ENCODE peak calls at places on chromosomes 4 and X, in eight cellular contexts. One of them, this sample, is unnamed. For H3K36me3, the result is how much of the 10 kb centered on the place peaks cover.

GRCh38 chr4:172809998-172810397 is 358.6 kb upstream of the GALNT7 start:
- DNase-seq in small intestine: no peak
- DNase-seq in astrocyte: no peak
- DNase-seq in tibial artery: no peak
- DNase-seq in neural progenitor cell: no peak
- DNase-seq in stomach: no peak
- DNase-seq in colonic mucosa: no peak
- DNase-seq in heart left ventricle: no peak
- DNase-seq in this sample: no peak

GRCh38 chr4:163748474-163748873 is 254.0 kb downstream of the TMA16 start:
- DNase-seq in small intestine: no peak
- DNase-seq in astrocyte: no peak
- DNase-seq in tibial artery: no peak
- DNase-seq in neural progenitor cell: no peak
- DNase-seq in stomach: no peak
- DNase-seq in colonic mucosa: no peak
- DNase-seq in heart left ventricle: no peak
- DNase-seq in this sample: no peak

GRCh38 chrX:350534-351321 is 32.1 kb upstream of the GTPBP6 start:
- DNase-seq in small intestine: no peak
- DNase-seq in astrocyte: no peak
- DNase-seq in tibial artery: no peak
- DNase-seq in neural progenitor cell: no peak
- DNase-seq in stomach: no peak
- DNase-seq in colonic mucosa: no peak
- DNase-seq in heart left ventricle: peak
- DNase-seq in this sample: no peak

GRCh38 chr4:36039031-36039430 is 205.3 kb downstream of the ARAP2 start:
- DNase-seq in small intestine: no peak
- DNase-seq in astrocyte: no peak
- DNase-seq in tibial artery: no peak
- DNase-seq in neural progenitor cell: no peak
- DNase-seq in stomach: no peak
- DNase-seq in colonic mucosa: peak
- DNase-seq in heart left ventricle: no peak
- DNase-seq in this sample: no peak

GRCh38 chrX:46029777-46030176 is 515.4 kb downstream of the ZNF674 start:
- DNase-seq in small intestine: peak
- DNase-seq in astrocyte: no peak
- DNase-seq in tibial artery: no peak
- DNase-seq in neural progenitor cell: no peak
- DNase-seq in stomach: no peak
- DNase-seq in colonic mucosa: no peak
- DNase-seq in heart left ventricle: no peak
- DNase-seq in this sample: no peak

GRCh38 chr4:90215286-90215685 is 88.1 kb downstream of the CCSER1 start:
- DNase-seq in small intestine: peak
- DNase-seq in astrocyte: no peak
- DNase-seq in tibial artery: no peak
- DNase-seq in neural progenitor cell: no peak
- DNase-seq in stomach: no peak
- DNase-seq in colonic mucosa: no peak
- DNase-seq in heart left ventricle: no peak
- DNase-seq in this sample: no peak

GRCh38 chrX:41759817-41760216 is 35.8 kb downstream of the GPR82 start:
- DNase-seq in small intestine: peak
- DNase-seq in astrocyte: no peak
- DNase-seq in tibial artery: no peak
- DNase-seq in neural progenitor cell: peak
- DNase-seq in stomach: no peak
- DNase-seq in colonic mucosa: no peak
- DNase-seq in heart left ventricle: no peak
- DNase-seq in this sample: no peak

GRCh38 chr4:165481458-165481857 is 102.7 kb downstream of the CPE start:
- DNase-seq in small intestine: no peak
- DNase-seq in astrocyte: peak
- DNase-seq in tibial artery: no peak
- DNase-seq in neural progenitor cell: no peak
- DNase-seq in stomach: no peak
- DNase-seq in colonic mucosa: no peak
- DNase-seq in heart left ventricle: no peak
- DNase-seq in this sample: no peak

DNA sequence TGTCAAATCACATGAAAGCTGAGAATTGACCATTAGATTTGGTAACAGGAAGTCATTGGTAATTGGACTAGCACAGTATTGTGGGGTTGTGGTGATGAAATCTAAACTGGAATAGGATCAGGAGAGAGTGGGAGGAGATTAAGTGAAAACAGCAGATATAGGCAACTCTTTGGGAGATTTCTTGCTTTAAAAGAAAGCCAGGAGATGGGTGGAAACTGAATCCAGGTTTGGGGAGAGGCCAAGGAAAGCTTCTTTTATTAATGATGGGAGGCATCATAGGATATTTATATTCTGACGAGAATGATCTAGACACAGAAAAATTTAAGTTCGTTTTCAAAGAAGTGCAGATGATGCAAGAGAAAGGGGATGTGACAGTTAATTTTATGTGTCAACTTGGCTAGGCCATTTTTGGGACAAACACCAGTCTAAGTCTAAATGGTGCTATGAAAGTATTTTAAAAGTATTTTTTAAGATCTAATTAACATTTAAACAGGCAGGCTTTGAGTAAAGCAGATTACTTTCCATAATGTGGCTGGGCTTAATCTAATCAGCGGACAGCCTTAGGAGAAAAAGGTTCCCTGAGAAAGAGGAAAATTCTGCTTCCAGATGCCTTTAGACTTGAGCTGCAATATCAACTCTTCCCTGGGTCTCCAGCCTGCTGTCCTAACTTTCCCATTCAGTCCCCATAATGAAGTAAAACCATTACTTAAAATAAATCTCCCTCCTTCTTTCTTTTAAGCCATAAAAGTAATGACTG is 24.7 kb downstream of the SEC24D start:
- DNase-seq in small intestine: no peak
- DNase-seq in astrocyte: peak
- DNase-seq in tibial artery: no peak
- DNase-seq in neural progenitor cell: no peak
- DNase-seq in stomach: no peak
- DNase-seq in colonic mucosa: no peak
- DNase-seq in heart left ventricle: no peak
- DNase-seq in this sample: no peak
- H3K36me3 ChIP-seq in small intestine: under half
- H3K36me3 ChIP-seq in astrocyte: half or more
- H3K36me3 ChIP-seq in tibial artery: half or more
- H3K36me3 ChIP-seq in neural progenitor cell: under half
- H3K36me3 ChIP-seq in stomach: half or more
- H3K36me3 ChIP-seq in colonic mucosa: under half
- H3K36me3 ChIP-seq in heart left ventricle: half or more
- H3K36me3 ChIP-seq in this sample: under half

GRCh38 chrX:54481751-54482150 is 14.3 kb downstream of the FGD1 start:
- DNase-seq in small intestine: no peak
- DNase-seq in astrocyte: no peak
- DNase-seq in tibial artery: no peak
- DNase-seq in neural progenitor cell: no peak
- DNase-seq in stomach: no peak
- DNase-seq in colonic mucosa: no peak
- DNase-seq in heart left ventricle: no peak
- DNase-seq in this sample: no peak
- H3K27ac ChIP-seq in small intestine: no peak
- H3K27ac ChIP-seq in astrocyte: no peak
- H3K27ac ChIP-seq in tibial artery: peak
- H3K27ac ChIP-seq in neural progenitor cell: no peak
- H3K27ac ChIP-seq in stomach: no peak
- H3K27ac ChIP-seq in colonic mucosa: no peak
- H3K27ac ChIP-seq in heart left ventricle: no peak
- H3K27ac ChIP-seq in this sample: no peak

DNA sequence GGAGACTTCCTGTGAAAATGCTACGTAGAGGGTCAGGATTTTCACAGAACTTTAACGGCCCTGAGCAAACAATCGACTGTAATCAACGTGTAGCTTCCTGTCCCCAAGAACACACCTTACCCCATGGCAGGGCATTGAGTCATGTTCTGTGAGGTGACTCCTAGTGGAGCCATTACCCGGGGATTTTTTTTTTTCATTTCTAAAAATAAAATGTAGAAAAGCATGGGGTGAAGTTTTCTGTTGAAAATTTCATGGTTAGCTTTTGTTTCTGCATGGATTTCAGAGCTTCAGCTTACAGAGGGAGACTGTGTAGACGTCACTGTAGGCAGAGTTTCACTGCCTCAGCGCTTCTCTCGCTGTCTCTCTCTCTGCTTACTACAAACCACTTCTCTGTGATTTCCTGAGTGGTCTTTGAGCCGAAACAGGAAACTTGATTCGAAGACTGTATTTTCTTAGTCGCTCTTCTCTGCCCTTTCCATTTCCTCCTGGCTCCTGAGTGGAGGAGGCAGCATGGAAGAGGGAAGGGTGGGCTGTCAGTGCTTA is 111.7 kb downstream of the NFKB1 start:
- DNase-seq in small intestine: peak
- DNase-seq in astrocyte: no peak
- DNase-seq in tibial artery: no peak
- DNase-seq in neural progenitor cell: no peak
- DNase-seq in stomach: no peak
- DNase-seq in colonic mucosa: no peak
- DNase-seq in heart left ventricle: no peak
- DNase-seq in this sample: peak
- H3K36me3 ChIP-seq in small intestine: under half
- H3K36me3 ChIP-seq in astrocyte: under half
- H3K36me3 ChIP-seq in tibial artery: half or more
- H3K36me3 ChIP-seq in neural progenitor cell: under half
- H3K36me3 ChIP-seq in stomach: half or more
- H3K36me3 ChIP-seq in colonic mucosa: under half
- H3K36me3 ChIP-seq in heart left ventricle: half or more
- H3K36me3 ChIP-seq in this sample: half or more

GRCh38 chrX:155611302-155611701 is 1.4 kb downstream of the TMLHE start:
- DNase-seq in small intestine: no peak
- DNase-seq in astrocyte: no peak
- DNase-seq in tibial artery: no peak
- DNase-seq in neural progenitor cell: no peak
- DNase-seq in stomach: no peak
- DNase-seq in colonic mucosa: no peak
- DNase-seq in heart left ventricle: no peak
- DNase-seq in this sample: no peak
- H3K27ac ChIP-seq in small intestine: no peak
- H3K27ac ChIP-seq in astrocyte: no peak
- H3K27ac ChIP-seq in tibial artery: peak
- H3K27ac ChIP-seq in neural progenitor cell: no peak
- H3K27ac ChIP-seq in stomach: peak
- H3K27ac ChIP-seq in colonic mucosa: peak
- H3K27ac ChIP-seq in heart left ventricle: peak
- H3K27ac ChIP-seq in this sample: no peak

DNA sequence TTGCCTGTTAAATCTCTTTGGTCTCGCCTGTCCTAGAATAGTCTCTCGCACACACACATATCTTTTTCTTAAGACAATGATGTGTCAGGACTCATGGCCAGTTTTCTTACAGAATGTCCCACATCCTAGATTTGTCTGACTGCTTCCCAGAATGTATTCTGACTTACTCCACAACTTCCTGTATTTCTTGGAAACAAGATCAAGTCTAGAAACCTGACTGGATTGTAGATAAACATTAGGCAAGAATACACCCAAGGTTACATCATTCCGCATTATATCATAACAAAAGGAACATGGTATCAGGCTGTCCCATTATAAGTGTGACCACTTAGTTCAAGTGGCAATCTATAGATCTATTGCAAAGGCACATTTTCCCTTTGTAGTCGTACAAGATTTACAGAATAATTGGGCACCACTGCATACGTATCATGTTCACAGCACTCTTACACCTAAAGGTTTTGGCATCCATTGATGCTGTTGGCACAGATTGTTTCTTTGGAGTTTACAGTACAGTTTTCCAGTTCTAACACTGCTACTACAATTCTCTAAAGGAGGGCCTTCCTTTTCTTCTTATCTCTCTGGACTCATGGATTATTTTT is 56.4 kb downstream of the FBXW7 start:
- DNase-seq in small intestine: no peak
- DNase-seq in astrocyte: peak
- DNase-seq in tibial artery: no peak
- DNase-seq in neural progenitor cell: no peak
- DNase-seq in stomach: no peak
- DNase-seq in colonic mucosa: no peak
- DNase-seq in heart left ventricle: no peak
- DNase-seq in this sample: no peak
- H3K36me3 ChIP-seq in small intestine: under half
- H3K36me3 ChIP-seq in astrocyte: under half
- H3K36me3 ChIP-seq in tibial artery: under half
- H3K36me3 ChIP-seq in neural progenitor cell: under half
- H3K36me3 ChIP-seq in stomach: under half
- H3K36me3 ChIP-seq in colonic mucosa: under half
- H3K36me3 ChIP-seq in heart left ventricle: under half
- H3K36me3 ChIP-seq in this sample: under half

GRCh38 chr4:98470366-98470765 is 188.0 kb downstream of the TSPAN5 start:
- DNase-seq in small intestine: no peak
- DNase-seq in astrocyte: no peak
- DNase-seq in tibial artery: no peak
- DNase-seq in neural progenitor cell: no peak
- DNase-seq in stomach: no peak
- DNase-seq in colonic mucosa: no peak
- DNase-seq in heart left ventricle: no peak
- DNase-seq in this sample: no peak
- H3K27ac ChIP-seq in small intestine: no peak
- H3K27ac ChIP-seq in astrocyte: peak
- H3K27ac ChIP-seq in tibial artery: no peak
- H3K27ac ChIP-seq in neural progenitor cell: no peak
- H3K27ac ChIP-seq in stomach: no peak
- H3K27ac ChIP-seq in colonic mucosa: no peak
- H3K27ac ChIP-seq in heart left ventricle: no peak
- H3K27ac ChIP-seq in this sample: no peak

This sample was measured in CD4-positive, alpha-beta memory T cell.